ENCODE peak calls at places on chromosomes 13 and 19, in four cellular contexts. P, N, I and Q are unnamed samples.

GRCh38 chr13:33543089-33543459 is 257.5 kb upstream of the STARD13 start:
- DNase-seq in N (no peak), P (no peak), I (no peak), Q (no peak)

GRCh38 chr13:106525865-106526264 is 9.6 kb downstream of the EFNB2 start:
- DNase-seq in I (no peak), P (no peak), N (no peak), Q (no peak)

GRCh38 chr19:19229701-19230100 is 17.9 kb downstream of the NCAN start:
- DNase-seq in I (no peak), P (no peak), N (no peak), Q (no peak)

GRCh38 chr13:29743229-29743786 is 107.1 kb downstream of the UBL3 start:
- DNase-seq in I (peak), N (no peak), P (peak), Q (no peak)

GRCh38 chr19:55495646-55496349 is 7.6 kb downstream of the SSC5D start:
- DNase-seq in I (no peak), P (no peak), N (no peak), Q (no peak)

GRCh38 chr13:113934576-113934975 is 39.3 kb downstream of the C13orf46 start:
- DNase-seq in P (no peak), I (no peak), N (no peak), Q (no peak)

GRCh38 chr19:58154287-58154678 is 3.7 kb upstream of the ZNF329 start:
- DNase-seq in N (no peak), I (peak), P (no peak), Q (peak)

GRCh38 chr19:42268704-42269517 is at the start of gene CIC:
- DNase-seq in P (peak), N (peak), I (peak), Q (peak)

GRCh38 chr19:23241433-23241832 is 8.8 kb downstream of the ZNF724 start:
- DNase-seq in I (no peak), P (no peak), N (peak), Q (no peak)

GRCh38 chr19:47427241-47428176 is 8.2 kb upstream of the MEIS3 start:
- DNase-seq in P (peak), N (peak), I (peak), Q (peak)

GRCh38 chr13:111568290-111568689 is 247.8 kb downstream of the TEX29 start:
- DNase-seq in P (no peak), I (no peak), N (no peak), Q (no peak)

GRCh38 chr13:20388184-20388583 is 137.5 kb downstream of the CRYL1 start:
- DNase-seq in P (no peak), I (no peak), N (no peak), Q (no peak)

GRCh38 chr13:44989941-44990340 is 603 bp downstream of the GPALPP1 start:
- DNase-seq in P (no peak), N (peak), I (peak), Q (no peak)

GRCh38 chr19:15025237-15025636 is 24.0 kb upstream of the CASP14 start:
- DNase-seq in I (peak), P (no peak), N (peak), Q (peak)

GRCh38 chr13:27915301-27916207 is 4.2 kb upstream of the PDX1 start:
- DNase-seq in N (no peak), P (no peak), I (no peak), Q (no peak)

GRCh38 chr13:66689628-66690027 is 540.5 kb downstream of the PCDH9 start:
- DNase-seq in N (peak), I (peak), P (no peak), Q (no peak)
- TF ChIP-seq CTCF in N (peak), I (peak), P (no peak), Q (no peak)

GRCh38 chr19:2170219-2170618 is 6.5 kb downstream of the DOT1L start:
- DNase-seq in I (no peak), P (peak), N (no peak), Q (no peak)

GRCh38 chr19:2167896-2168618 is 4.3 kb downstream of the DOT1L start:
- DNase-seq in I (peak), P (no peak), N (peak), Q (peak)

GRCh38 chr19:2170987-2171348 is 7.2 kb downstream of the DOT1L start:
- DNase-seq in N (no peak), I (no peak), P (no peak), Q (no peak)

GRCh38 chr19:2166741-2167738 is 3.3 kb downstream of the DOT1L start:
- DNase-seq in N (no peak), I (peak), P (no peak), Q (no peak)

DNA sequence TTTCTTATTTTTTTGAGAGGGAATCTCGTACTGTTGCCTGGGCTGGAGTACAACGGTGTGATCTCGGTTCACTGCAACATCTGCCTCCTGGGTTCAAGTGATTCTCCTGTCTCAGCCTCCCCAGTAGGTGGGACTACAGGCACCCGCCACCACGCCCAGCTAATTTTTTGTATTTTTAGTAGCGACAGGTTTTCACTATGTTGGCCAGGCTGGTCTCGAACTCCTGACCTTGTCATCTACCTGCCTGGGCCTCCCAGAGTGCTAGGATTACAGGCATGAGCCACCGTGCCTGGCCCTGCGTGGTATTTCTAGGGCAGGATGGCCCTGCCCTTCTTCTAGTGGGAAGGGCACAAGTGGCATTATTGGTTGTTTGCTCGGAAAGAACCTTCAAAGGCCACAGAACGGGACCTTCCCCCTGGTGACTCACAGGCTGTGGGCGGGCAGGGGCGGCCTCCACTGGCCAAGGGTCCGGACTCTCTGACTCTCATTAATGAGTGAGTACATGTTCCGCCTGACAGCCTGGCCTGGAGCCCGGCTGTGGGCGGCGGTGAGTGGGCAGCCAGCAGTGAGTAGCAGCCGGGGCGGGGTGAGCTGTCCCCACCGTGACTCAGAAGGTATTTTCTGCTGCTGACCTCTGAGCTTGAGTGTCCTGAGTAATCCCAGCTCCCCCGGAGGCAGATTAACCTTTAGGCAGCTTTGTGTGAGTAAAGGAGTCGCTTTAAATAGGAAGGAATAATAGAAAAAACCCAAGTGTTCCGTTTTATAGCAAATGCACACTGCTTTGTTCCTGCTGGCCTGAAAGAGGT is 5.1 kb downstream of the DOT1L start:
- DNase-seq in I (peak), N (no peak), P (peak), Q (peak)
- TF ChIP-seq CTCF in I (no peak), N (no peak), P (no peak), Q (no peak)

DNA sequence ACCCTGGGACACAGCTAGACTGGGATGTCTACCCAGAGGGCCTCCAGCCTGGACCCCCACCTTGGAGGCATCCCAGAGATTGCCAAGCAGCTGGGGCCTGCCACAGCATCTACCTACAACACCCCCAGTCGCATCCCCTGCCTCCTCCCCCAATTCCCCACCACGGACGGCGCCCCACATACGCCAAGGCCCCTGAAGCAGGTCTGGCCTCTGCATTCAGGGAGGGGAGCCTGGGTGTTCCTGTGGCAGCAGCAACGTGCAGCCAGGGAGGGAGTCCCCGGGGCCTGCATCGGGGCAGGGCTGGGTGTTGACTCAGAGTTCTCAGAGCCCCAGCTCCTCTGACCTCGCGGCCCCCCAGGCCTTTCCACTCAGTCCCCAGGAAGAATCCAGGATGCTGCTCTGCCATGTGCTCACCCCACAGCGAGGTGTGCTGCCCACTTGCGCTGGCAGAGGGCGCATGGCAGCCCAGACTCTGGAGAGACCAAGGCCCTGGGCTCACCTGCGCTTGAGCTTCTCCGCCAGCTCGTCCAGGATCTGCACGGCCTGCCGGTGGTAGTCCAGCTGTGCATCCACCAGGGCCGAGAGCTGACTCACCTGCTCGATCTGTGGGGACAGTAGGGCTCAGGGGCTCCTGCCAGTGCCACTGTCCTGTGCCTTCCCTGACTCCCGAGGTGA is 19.6 kb downstream of the MPND start:
- DNase-seq in N (peak), I (no peak), P (no peak), Q (no peak)
- TF ChIP-seq CTCF in N (peak), I (no peak), P (no peak), Q (no peak)

DNA sequence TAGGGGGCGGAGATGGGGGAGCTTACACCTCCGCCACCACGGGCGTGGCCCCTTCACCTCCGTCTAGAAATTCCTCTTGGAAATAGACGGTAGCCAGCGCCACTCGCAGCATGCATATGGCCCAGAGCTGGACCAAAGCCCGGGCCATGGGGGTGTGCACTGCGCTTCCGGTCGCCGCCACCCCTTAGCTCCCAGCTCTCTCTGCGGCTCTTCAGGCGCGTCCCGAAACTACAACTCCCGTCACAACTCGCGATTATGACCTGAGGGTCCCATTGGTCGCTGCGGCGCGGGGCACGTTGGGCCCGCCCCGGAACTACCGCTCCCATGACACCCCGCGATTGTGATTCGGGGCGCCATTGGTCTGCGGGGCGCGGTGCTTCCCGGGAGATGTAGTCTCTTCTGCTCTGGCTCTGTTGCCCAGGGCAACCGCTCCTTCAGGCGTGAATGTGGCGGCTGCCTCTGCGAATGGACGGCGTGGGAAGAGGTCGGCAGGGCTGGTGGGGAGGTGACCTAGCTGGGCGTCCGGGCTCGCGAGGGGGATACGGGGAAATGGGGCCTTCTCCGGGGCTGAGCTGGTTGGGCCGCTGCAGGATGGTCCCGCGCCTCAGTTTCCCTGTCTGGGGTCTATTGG is at the start of the genes C19orf44 and CALR3:
- DNase-seq in P (peak), I (peak), N (peak), Q (peak)
- TF ChIP-seq CTCF in P (no peak), I (no peak), N (no peak), Q (no peak)

GRCh38 chr19:10655457-10656312 is 1.5 kb downstream of the ILF3 start:
- DNase-seq in N (peak), P (peak), I (peak), Q (no peak)
- TF ChIP-seq CTCF in N (peak), P (no peak), I (no peak), Q (no peak)

GRCh38 chr19:51110666-51110971 is 2.4 kb upstream of the CTU1 start:
- DNase-seq in I (no peak), N (no peak), P (no peak), Q (no peak)

GRCh38 chr19:51103811-51104470 is 4.3 kb downstream of the CTU1 start:
- DNase-seq in P (no peak), I (no peak), N (no peak), Q (no peak)

GRCh38 chr19:51108066-51108804 is at the start of gene CTU1:
- DNase-seq in P (peak), I (peak), N (peak), Q (peak)

GRCh38 chr19:51108805-51109146 is 567 bp upstream of the CTU1 start:
- DNase-seq in I (no peak), N (no peak), P (no peak), Q (no peak)

DNA sequence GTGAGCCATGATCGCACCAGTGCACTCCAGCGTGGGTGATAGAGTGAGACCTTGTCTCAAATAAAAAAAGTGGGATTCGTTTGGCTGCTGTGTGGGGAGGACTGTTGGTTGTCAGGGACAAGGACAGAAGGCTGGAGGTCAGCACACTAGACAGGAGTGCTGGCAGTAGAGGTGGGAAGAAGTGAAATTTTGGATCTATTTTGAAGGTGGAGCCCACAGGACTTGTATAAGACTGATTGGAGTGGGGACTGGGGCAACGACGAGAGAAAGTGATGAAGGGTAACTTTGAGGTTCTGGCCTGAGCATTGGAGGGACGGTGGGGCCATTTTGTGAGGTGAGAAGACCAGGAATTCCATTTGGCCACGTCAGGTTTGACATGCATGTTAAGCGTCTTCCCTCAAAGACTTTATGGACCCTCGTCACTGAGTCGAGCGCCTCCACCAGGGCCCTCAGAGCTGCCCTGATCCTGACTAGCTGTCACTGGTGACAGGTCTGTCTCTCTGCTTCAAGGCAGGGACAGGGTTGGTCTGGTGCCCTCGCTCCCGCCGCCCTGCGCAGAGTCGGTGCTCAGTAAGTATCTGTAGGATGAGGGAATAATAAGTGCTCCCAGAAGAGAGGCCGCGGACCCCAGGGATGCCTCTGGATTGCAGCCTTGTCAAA is 673 bp downstream of the CTU1 start:
- DNase-seq in P (no peak), I (no peak), N (peak), Q (no peak)
- TF ChIP-seq CTCF in P (no peak), I (no peak), N (peak), Q (no peak)

DNA sequence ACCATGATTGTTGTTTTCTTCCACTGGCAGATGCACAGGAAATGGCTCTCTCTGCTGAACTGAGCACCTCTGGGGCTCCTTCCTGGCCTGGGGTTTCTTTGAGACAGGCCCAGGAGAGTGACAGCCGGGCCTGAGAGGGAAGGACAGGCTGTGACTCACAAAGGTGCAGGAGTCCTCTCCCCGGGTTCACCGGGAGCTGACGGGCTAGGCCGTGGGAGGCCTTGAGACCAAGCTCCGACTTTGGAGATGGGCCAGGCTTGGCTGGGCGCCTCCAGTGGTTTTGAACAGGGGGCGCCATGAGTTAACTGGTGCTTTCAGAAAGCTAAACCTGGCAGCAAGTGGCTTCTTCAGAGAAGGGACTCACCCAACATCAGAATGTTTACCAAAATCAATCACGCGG is 143.4 kb downstream of the URI1 start:
- DNase-seq in P (no peak), N (peak), I (peak), Q (no peak)
- TF ChIP-seq CTCF in P (no peak), N (peak), I (no peak), Q (no peak)

GRCh38 chr19:6769006-6769637 is 1.9 kb upstream of the SH2D3A start:
- DNase-seq in N (peak), I (peak), P (no peak), Q (no peak)
- TF ChIP-seq CTCF in N (peak), I (peak), P (peak), Q (no peak)

GRCh38 chr13:30932481-30933333 is at the start of gene TEX26:
- DNase-seq in P (peak), I (peak), N (no peak), Q (no peak)
- TF ChIP-seq CTCF in P (peak), I (peak), N (no peak), Q (no peak)